ENCODE peak calls at places on chromosomes 4 and X, in eight cellular contexts. F, E, U, T, W, A, L and Z are unnamed samples.

GRCh38 chr4:121720109-121720508 is 23.3 kb upstream of the ANXA5 start:
- DNase-seq in U (peak), T (no peak), F (no peak), W (no peak), E (no peak), L (no peak), A (no peak), Z (no peak)

GRCh38 chrX:64204252-64204651 is 1.3 kb downstream of the AMER1 start:
- DNase-seq in A (peak), T (no peak), E (no peak), W (no peak), F (no peak), L (no peak), U (no peak), Z (no peak)

GRCh38 chr4:121376541-121376940 is 4.3 kb downstream of the QRFPR start:
- DNase-seq in W (no peak), L (no peak), T (no peak), A (no peak), E (no peak), U (no peak), F (no peak), Z (no peak)

GRCh38 chrX:123884809-123885408 is 25.1 kb downstream of the XIAP start:
- DNase-seq in T (no peak), U (peak), E (no peak), A (peak), W (peak), L (peak), F (peak), Z (peak)

GRCh38 chrX:16785247-16786138 is 773 bp upstream of the TXLNG start:
- DNase-seq in L (no peak), U (no peak), F (no peak), T (no peak), W (no peak), A (no peak), E (no peak), Z (no peak)

GRCh38 chr4:76874176-76874575 is 23.8 kb downstream of the SOWAHB start:
- DNase-seq in W (no peak), U (no peak), L (no peak), A (no peak), E (no peak), F (no peak), T (no peak), Z (no peak)

GRCh38 chr4:21768349-21769310 is 179.9 kb downstream of the KCNIP4 start:
- DNase-seq in F (peak), W (peak), A (peak), T (no peak), E (no peak), U (peak), L (no peak), Z (peak)

GRCh38 chrX:130173190-130173895 is 1.6 kb downstream of the RAB33A start:
- DNase-seq in A (peak), W (peak), E (no peak), T (no peak), L (no peak), U (peak), F (no peak), Z (peak)

GRCh38 chr4:15961778-15962510 is 1.0 kb downstream of the FGFBP2 start:
- DNase-seq in A (no peak), W (no peak), F (no peak), U (no peak), L (no peak), T (no peak), E (no peak), Z (no peak)

GRCh38 chr4:6307891-6308290 is 38.2 kb downstream of the WFS1 start:
- DNase-seq in L (no peak), W (no peak), T (no peak), A (no peak), E (no peak), U (no peak), F (no peak), Z (no peak)

GRCh38 chrX:135425566-135425965 is 3.8 kb downstream of the SMIM10L2A start:
- DNase-seq in T (no peak), A (peak), E (no peak), U (peak), W (no peak), F (no peak), L (no peak), Z (peak)

GRCh38 chrX:115957862-115958490 is 212.6 kb upstream of the AGTR2 start:
- DNase-seq in U (no peak), L (peak), E (no peak), F (no peak), A (no peak), T (no peak), W (no peak), Z (no peak)

GRCh38 chr4:79820427-79820826 is 252.6 kb downstream of the ANTXR2 start:
- DNase-seq in U (no peak), F (no peak), T (no peak), E (no peak), W (peak), L (no peak), A (no peak), Z (no peak)

GRCh38 chr4:1837069-1837468 is 18.9 kb downstream of the LETM1 start:
- DNase-seq in A (no peak), E (no peak), T (no peak), U (no peak), L (no peak), F (no peak), W (no peak), Z (no peak)

GRCh38 chr4:102901804-102902203 is 33.0 kb downstream of the CISD2 start:
- DNase-seq in F (no peak), E (no peak), A (no peak), T (no peak), W (no peak), L (no peak), U (peak), Z (no peak)

GRCh38 chrX:30643313-30643821 is 9.9 kb upstream of the GK start:
- DNase-seq in L (no peak), A (peak), F (no peak), T (no peak), W (peak), U (peak), E (no peak), Z (peak)

GRCh38 chrX:119693996-119694451 is 1.1 kb upstream of the SEPTIN6 start:
- DNase-seq in E (no peak), F (no peak), L (no peak), A (no peak), U (no peak), T (no peak), W (no peak), Z (no peak)

GRCh38 chrX:110317079-110317819 is 636 bp downstream of the AMMECR1 start:
- DNase-seq in W (peak), E (peak), A (no peak), T (peak), U (no peak), L (no peak), F (no peak), Z (no peak)